ENCODE peak calls at places on chromosomes 6 and 20, in eight cellular contexts. X is aorta; M is CD4-positive, CD25-positive, alpha-beta regulatory T cell; S is osteoblast; D is cardiac muscle cell; O is left ventricle myocardium inferior; K is CD8-positive, alpha-beta T cell; U is CD8-positive, alpha-beta memory T cell. E is an unnamed sample.
A peak's percentile ranks its signal among the peaks of the same experiment; 100 is the strongest.

GRCh38 chr6:73308712-73309533 is 45.2 kb downstream of the DPPA5 start:
- DNase-seq in X (no peak), M (no peak), S (peak; percentile 88), D (peak; percentile 40), O (no peak), K (no peak), U (no peak), E (peak; percentile 34)

GRCh38 chr6:146582857-146583256 is 15.9 kb upstream of the ADGB start:
- DNase-seq in X (peak; percentile 69), M (no peak), S (no peak), D (peak; percentile 69), O (peak; percentile 21), K (no peak), U (no peak), E (no peak)

GRCh38 chr6:53840027-53840426 is 45.2 kb downstream of the LRRC1 start:
- DNase-seq in X (no peak), M (no peak), S (no peak), D (no peak), O (no peak), K (no peak), U (no peak), E (no peak)

GRCh38 chr20:6614836-6615235 is 152.7 kb upstream of the BMP2 start:
- DNase-seq in X (no peak), M (no peak), S (no peak), D (no peak), O (no peak), K (no peak), U (no peak), E (no peak)

GRCh38 chr6:41469951-41470340 is 76.2 kb upstream of the FOXP4 start:
- DNase-seq in X (no peak), M (no peak), S (no peak), D (peak; percentile 50), O (no peak), K (no peak), U (no peak), E (no peak)

GRCh38 chr6:141024526-141024925 is 1108.2 kb upstream of the GJE1 start:
- DNase-seq in X (no peak), M (no peak), S (no peak), D (no peak), O (no peak), K (no peak), U (no peak), E (no peak)

GRCh38 chr6:56593801-56594318 is 48.8 kb downstream of the DST start:
- DNase-seq in X (no peak), M (no peak), S (no peak), D (peak; percentile 6), O (no peak), K (no peak), U (no peak), E (no peak)

GRCh38 chr20:23050847-23051627 is 1.6 kb upstream of the THBD start:
- DNase-seq in X (peak; percentile 96), M (no peak), S (peak; percentile 90), D (peak; percentile 92), O (peak; percentile 87), K (no peak), U (no peak), E (no peak)

GRCh38 chr6:167648506-167649278 is 178.0 kb upstream of the AFDN start:
- DNase-seq in X (no peak), M (no peak), S (no peak), D (no peak), O (no peak), K (no peak), U (no peak), E (no peak)

GRCh38 chr6:150293423-150294280 is 75.2 kb upstream of the IYD start:
- DNase-seq in X (no peak), M (no peak), S (peak; percentile 87), D (peak; percentile 52), O (no peak), K (no peak), U (no peak), E (peak; percentile 63)

GRCh38 chr6:37618916-37619605 is 78.6 kb downstream of the MDGA1 start:
- DNase-seq in X (peak; percentile 64), M (no peak), S (peak; percentile 56), D (no peak), O (no peak), K (no peak), U (no peak), E (no peak)

GRCh38 chr6:98747960-98748359 is 86.4 kb upstream of the POU3F2 start:
- DNase-seq in X (no peak), M (no peak), S (no peak), D (no peak), O (no peak), K (no peak), U (no peak), E (peak; percentile 1)

GRCh38 chr6:14965340-14966102 is 280.3 kb upstream of the JARID2 start:
- DNase-seq in X (no peak), M (no peak), S (peak; percentile 13), D (no peak), O (no peak), K (no peak), U (no peak), E (no peak)

DNA sequence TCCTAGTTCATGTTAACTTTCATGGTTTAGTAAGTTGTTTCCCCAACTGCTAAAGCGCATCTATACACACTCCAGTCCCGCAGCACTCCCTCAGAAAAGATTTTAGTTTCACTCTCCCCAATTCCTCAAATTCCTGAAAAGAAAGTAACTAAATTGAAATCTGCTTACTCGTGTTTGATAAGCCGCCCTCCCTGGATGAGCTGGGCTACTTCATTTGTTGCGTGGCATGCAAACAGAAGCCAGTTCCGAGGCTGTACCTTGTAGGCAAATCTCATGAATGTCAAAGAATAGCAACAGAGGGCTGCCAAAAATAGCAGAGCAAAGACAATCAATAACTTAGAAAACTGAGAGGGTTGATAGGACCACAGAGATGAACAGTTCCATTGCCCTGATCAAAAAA is 16.9 kb downstream of the MPC1 start:
- DNase-seq in X (no peak), M (no peak), S (peak; percentile 86), D (no peak), O (no peak), K (no peak), U (no peak), E (no peak)
- H3K4me3 ChIP-seq in X (no peak overlapping the region), M (no peak overlapping the region), S (peak overlapping the region; percentile 40), D (no peak overlapping the region), O (no peak overlapping the region), K (no peak overlapping the region), U (no peak overlapping the region), E (no peak overlapping the region)

DNA sequence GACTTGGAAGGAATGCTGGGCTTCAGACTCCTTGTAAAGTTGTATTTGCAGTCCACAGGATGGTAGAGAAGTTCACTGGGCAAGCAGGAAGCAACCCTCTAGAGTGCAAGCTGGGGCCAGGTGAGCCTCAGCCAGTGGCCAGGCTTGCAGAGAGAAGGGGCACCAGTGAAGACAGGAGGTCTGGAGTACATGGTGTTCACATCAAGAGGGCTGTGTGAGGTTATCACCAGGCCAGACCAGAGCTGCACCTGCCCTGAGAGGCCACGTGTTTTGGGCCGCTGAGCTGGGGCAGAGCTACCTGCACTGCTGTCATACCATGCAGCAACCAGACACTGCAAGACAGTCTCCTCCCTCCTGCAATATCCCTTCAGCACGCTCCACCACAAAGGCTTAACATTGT is 79.0 kb downstream of the SH3BGRL2 start:
- DNase-seq in X (no peak), M (no peak), S (no peak), D (no peak), O (no peak), K (no peak), U (no peak), E (no peak)
- H3K36me3 ChIP-seq in X (no peaks in the 10 kb centered on the region), M (no peaks in the 10 kb centered on the region), S (no peaks in the 10 kb centered on the region), D (no peaks in the 10 kb centered on the region), O (no peaks in the 10 kb centered on the region), K (no peaks in the 10 kb centered on the region), U (no peaks in the 10 kb centered on the region), E (no peaks in the 10 kb centered on the region)

DNA sequence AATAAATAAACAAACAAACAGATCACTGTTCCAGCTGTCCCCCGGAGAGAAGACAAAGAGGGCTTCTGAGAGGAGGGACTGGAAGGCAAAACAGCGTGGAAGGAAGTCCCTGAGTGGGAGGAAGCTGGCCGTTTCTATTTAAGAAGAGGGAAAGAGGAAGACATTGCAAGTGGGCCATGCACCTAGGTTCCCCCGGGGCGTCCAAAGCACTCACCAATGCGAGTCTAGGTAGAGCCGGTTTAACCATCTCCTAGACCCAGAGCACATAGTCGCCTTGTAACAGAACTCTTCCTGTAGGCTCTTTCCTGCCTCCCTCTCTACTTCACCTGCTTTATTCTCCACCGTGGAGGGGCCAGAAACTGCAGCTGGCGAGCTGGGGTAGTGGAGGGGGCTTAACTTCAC is 158.4 kb downstream of the ZDHHC14 start:
- DNase-seq in X (no peak), M (no peak), S (no peak), D (no peak), O (no peak), K (no peak), U (no peak), E (no peak)
- H3K4me3 ChIP-seq in X (no peak overlapping the region), M (no peak overlapping the region), S (no peak overlapping the region), D (no peak overlapping the region), O (no peak overlapping the region), K (no peak overlapping the region), U (no peak overlapping the region), E (no peak overlapping the region)

DNA sequence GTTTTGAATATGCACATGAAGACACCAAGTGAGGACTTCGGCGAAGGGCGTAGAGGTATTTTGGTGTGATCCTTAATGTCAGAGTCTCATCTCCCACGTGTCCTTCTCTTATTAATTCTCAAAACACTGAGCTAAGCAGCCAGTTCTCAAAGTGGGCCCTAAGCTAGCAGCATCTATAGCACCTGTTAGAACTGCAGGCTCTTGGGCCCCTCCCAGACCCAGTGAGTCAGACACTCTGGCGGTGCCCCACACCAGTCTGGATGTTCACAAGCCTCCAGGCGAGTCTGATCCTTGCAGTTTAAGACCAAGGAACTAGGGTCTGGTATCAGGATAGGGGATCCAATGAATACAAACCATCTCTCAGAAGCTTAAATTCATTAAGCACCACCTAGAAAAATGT is 292.2 kb downstream of the QKI start:
- DNase-seq in X (no peak), M (no peak), S (no peak), D (no peak), O (no peak), K (no peak), U (no peak), E (peak; percentile 26)
- H3K36me3 ChIP-seq in X (no peaks in the 10 kb centered on the region), M (no peaks in the 10 kb centered on the region), S (no peaks in the 10 kb centered on the region), D (no peaks in the 10 kb centered on the region), O (no peaks in the 10 kb centered on the region), K (no peaks in the 10 kb centered on the region), U (no peaks in the 10 kb centered on the region), E (no peaks in the 10 kb centered on the region)

DNA sequence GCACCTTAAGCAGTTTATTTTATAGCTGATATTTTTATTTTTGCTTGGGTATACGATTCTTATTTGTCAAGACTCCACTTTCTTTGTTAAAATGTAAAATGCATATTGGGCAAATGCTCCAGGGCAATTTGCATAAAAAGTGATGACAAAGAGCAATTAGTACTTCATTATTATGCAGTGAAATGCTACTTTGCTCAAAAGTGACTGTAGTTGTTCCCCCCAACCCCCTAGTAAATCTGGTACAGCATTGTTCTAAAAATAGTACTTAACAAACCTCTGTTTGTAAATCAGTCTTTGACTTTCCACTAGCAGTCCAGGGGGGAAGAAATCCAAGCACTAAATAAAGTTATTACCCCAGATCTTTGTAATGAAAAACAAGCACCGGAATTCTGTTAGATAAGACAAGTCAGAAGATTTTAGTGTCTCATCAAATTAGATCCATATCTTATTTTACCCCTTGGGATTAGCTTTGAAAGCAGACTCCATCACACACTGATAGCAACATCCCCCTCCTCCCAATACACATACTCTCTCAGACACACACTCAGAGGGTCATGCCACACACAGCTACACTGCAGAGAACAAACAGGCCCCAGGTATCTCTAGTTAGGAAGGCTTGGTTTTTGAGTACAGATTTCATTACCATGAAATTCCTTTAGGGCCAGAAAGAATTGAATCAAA is 32.9 kb upstream of the BACH2 start:
- DNase-seq in X (no peak), M (no peak), S (no peak), D (no peak), O (no peak), K (no peak), U (no peak), E (no peak)
- H3K4me3 ChIP-seq in X (no peak overlapping the region), M (no peak overlapping the region), S (no peak overlapping the region), D (no peak overlapping the region), O (no peak overlapping the region), K (no peak overlapping the region), U (no peak overlapping the region), E (no peak overlapping the region)

GRCh38 chr6:111689946-111690345 is 84.3 kb upstream of the TRAF3IP2 start:
- DNase-seq in X (no peak), M (no peak), S (no peak), D (no peak), O (no peak), K (no peak), U (no peak), E (no peak)
- H3K36me3 ChIP-seq in X (no peaks in the 10 kb centered on the region), M (peaks cover 96% of the 10 kb centered on the region), S (peaks cover 61% of the 10 kb centered on the region), D (peaks cover 10% of the 10 kb centered on the region), O (peaks cover 56% of the 10 kb centered on the region), K (peaks cover 70% of the 10 kb centered on the region), U (peaks cover 71% of the 10 kb centered on the region), E (peaks cover 5% of the 10 kb centered on the region)

E was measured in MG63.